ENCODE peak calls at places on chromosomes 6 and 20, in four cellular contexts. F, E, U and V are unnamed samples.

GRCh38 chr6:99119109-99120031 is 171.6 kb upstream of the FBXL4 start:
- DNase-seq in F (peak), E (no peak), U (peak), V (no peak)

GRCh38 chr6:151095538-151096254 is 144.1 kb upstream of the AKAP12 start:
- DNase-seq in F (no peak), E (no peak), U (peak), V (no peak)

GRCh38 chr6:129753422-129753821 is 43.4 kb upstream of the ARHGAP18 start:
- DNase-seq in F (no peak), E (no peak), U (no peak), V (no peak)

GRCh38 chr6:136625293-136625692 is 75.1 kb upstream of the MAP7 start:
- DNase-seq in F (no peak), E (no peak), U (no peak), V (no peak)

GRCh38 chr6:92777146-92777740 is 642.1 kb downstream of the EPHA7 start:
- DNase-seq in F (no peak), E (no peak), U (peak), V (no peak)

GRCh38 chr6:108896111-108896661 is 48.0 kb downstream of the ARMC2 start:
- DNase-seq in F (no peak), E (no peak), U (no peak), V (no peak)

GRCh38 chr6:124870611-124871201 is 91.5 kb upstream of the RNF217 start:
- DNase-seq in F (peak), E (no peak), U (peak), V (no peak)

GRCh38 chr6:44858998-44859397 is 469.1 kb upstream of the RUNX2 start:
- DNase-seq in F (no peak), E (no peak), U (no peak), V (no peak)

GRCh38 chr6:97394160-97394748 is 111.2 kb upstream of the MMS22L start:
- DNase-seq in F (peak), E (peak), U (peak), V (peak)

GRCh38 chr6:157755032-157755751 is 67.9 kb upstream of the SNX9 start:
- DNase-seq in F (no peak), E (no peak), U (no peak), V (no peak)

GRCh38 chr6:157754351-157754750 is 68.7 kb upstream of the SNX9 start:
- DNase-seq in F (no peak), E (no peak), U (no peak), V (no peak)

GRCh38 chr6:157757430-157758403 is 65.3 kb upstream of the SNX9 start:
- DNase-seq in F (peak), E (no peak), U (no peak), V (no peak)

GRCh38 chr6:157756708-157757429 is 66.2 kb upstream of the SNX9 start:
- DNase-seq in F (peak), E (no peak), U (peak), V (peak)

DNA sequence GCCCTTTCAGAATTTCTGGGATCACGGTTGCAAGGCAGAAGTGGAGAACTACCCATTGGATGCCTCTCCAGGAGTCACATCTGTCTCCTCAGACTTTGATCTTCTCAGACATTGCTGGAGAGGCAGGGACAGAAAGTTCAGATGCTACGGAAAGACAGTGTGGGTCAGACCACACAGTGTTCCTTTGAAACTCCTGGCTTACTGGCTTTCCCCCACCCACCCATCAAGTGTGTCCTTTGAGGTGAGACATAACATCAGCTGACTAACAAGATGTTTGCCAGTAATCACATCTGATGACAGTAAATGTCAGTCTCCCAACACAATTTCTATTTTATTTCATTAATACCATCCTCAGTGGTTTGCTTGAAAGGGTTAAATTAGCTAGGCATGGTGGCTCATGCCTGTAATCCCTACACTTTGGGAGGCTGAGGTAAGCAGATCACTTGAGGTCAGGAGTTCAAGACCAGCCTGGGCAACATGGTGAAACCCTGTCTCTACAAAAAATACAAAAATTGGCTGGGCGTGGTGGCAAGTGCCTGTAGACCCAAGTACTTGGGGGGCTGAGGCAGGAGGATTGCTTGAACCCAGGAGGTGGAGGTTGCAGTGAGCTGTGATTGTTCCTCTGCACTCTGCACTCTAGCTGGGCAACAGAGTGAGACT is 67.2 kb upstream of the SNX9 start:
- DNase-seq in F (no peak), E (no peak), U (no peak), V (no peak)
- TF ChIP-seq CREB1 in F (no peak), E (no peak), U (no peak), V (no peak)

GRCh38 chr6:24882295-24882694 is 53.5 kb downstream of the RIPOR2 start:
- DNase-seq in F (no peak), E (no peak), U (no peak), V (no peak)
- TF ChIP-seq ESRRA in F (no peak), E (no peak), U (no peak), V (no peak)

DNA sequence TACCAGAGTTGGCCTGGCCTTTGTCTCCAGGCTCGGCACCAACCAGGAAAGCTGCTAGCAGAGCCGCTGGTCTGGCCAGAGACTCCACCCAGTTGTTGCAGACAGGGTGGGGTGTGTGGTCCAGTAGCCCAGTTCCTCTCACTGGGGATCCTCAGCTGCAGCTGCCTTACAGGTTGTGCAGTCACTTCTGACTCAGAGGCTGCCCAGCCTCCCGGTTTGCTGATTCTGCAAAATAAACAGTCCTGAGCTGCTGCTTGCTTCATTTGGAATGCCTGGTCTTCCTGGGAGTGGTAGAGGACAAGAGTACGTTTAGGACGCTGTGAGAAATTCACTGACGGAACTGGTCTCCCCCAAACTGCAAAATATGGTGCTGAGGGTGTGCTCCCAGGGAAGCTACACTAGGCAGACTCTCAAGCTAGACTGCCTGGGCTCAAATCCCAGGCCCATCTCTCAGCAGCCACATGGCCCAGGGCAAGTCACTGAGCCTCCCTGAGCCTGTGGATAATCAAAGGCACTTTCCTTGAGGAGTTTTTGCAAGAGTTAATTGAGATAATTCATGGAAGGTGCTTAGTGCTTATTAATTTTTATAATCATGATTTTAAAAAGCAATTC is 246.1 kb downstream of the TFAP2C start:
- DNase-seq in F (no peak), E (no peak), U (no peak), V (peak)
- TF ChIP-seq CREB1 in F (no peak), E (no peak), U (no peak), V (no peak)

GRCh38 chr6:89597372-89597771 is 41.2 kb downstream of the LYRM2 start:
- DNase-seq in F (no peak), E (no peak), U (no peak), V (no peak)

GRCh38 chr6:89602713-89603112 is 35.8 kb downstream of the LYRM2 start:
- DNase-seq in F (no peak), E (no peak), U (no peak), V (no peak)

GRCh38 chr6:89597988-89598387 is 40.6 kb downstream of the LYRM2 start:
- DNase-seq in F (peak), E (no peak), U (peak), V (no peak)

GRCh38 chr6:89602136-89602535 is 36.4 kb downstream of the LYRM2 start:
- DNase-seq in F (no peak), E (no peak), U (no peak), V (no peak)

DNA sequence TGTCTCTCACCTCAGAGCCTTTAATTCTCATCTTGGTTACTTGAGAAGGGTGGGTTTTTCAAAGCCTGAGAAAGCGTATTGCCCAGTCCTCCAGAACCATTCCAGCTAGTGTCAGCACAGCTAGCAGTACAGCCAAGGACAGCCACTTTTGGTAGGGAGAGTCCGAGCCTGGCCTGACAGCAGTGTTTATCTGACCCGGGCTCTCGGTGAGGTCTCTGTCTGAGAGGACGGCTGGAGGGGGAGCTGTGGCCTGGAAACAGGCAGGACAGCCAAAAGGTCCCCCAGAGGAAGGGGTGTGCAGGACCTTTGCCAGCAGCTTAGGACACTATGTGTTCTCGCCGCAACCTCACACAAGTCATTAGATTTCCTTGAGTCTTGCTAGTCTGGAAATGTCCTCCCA is 38.8 kb downstream of the LYRM2 start:
- DNase-seq in F (no peak), E (no peak), U (no peak), V (no peak)
- TF ChIP-seq ESRRA in F (no peak), E (no peak), U (no peak), V (no peak)

GRCh38 chr6:26554669-26555504 is 16.7 kb downstream of the HMGN4 start:
- DNase-seq in F (no peak), E (no peak), U (peak), V (peak)
- TF ChIP-seq CREB1 in F (no peak), E (peak), U (peak), V (no peak)

GRCh38 chr6:87799651-87800050 is 97.6 kb upstream of the AKIRIN2 start:
- DNase-seq in F (no peak), E (no peak), U (no peak), V (no peak)
- TF ChIP-seq ESRRA in F (no peak), E (no peak), U (no peak), V (no peak)

GRCh38 chr6:107819976-107820551 is 4.0 kb downstream of the SCML4 start:
- DNase-seq in F (no peak), E (no peak), U (no peak), V (peak)
- TF ChIP-seq CREB1 in F (no peak), E (no peak), U (no peak), V (no peak)